ENCODE peak calls at places on chromosomes 2 and 18, in seven cellular contexts. J is spleen, S is IMR-90, E is heart left ventricle, Q is iPS DF 6.9, H is adrenal gland, K is Peyer's patch. W is an unnamed sample. For H3K4me1, the result is how much of the 10 kb centered on the place peaks cover.

GRCh38 chr2:235230809-235231601 is 262.8 kb upstream of the AGAP1 start:
- DNase-seq in J (no peak), S (no peak), E (no peak), Q (no peak), H (peak), K (no peak), W (peak)

GRCh38 chr2:60539177-60539576 is 14.3 kb downstream of the BCL11A start:
- DNase-seq in J (no peak), S (no peak), E (no peak), Q (no peak), H (no peak), K (no peak), W (no peak)

GRCh38 chr2:219634171-219634940 is 6.9 kb downstream of the SLC4A3 start:
- DNase-seq in J (no peak), S (no peak), E (no peak), Q (no peak), H (no peak), K (no peak), W (no peak)

GRCh38 chr2:169141713-169142352 is 72.5 kb downstream of the DHRS9 start:
- DNase-seq in J (no peak), S (peak), E (peak), Q (peak), H (peak), K (no peak), W (peak)

GRCh38 chr2:240478346-240479110 is 43.1 kb downstream of the GPC1 start:
- DNase-seq in J (peak), S (no peak), E (no peak), Q (no peak), H (no peak), K (no peak), W (peak)

GRCh38 chr2:8551622-8552074 is 130.2 kb upstream of the ID2 start:
- DNase-seq in J (peak), S (no peak), E (no peak), Q (no peak), H (peak), K (no peak), W (no peak)

GRCh38 chr18:56162871-56163270 is 475.5 kb downstream of the TXNL1 start:
- DNase-seq in J (no peak), S (no peak), E (no peak), Q (no peak), H (no peak), K (no peak), W (no peak)

GRCh38 chr2:110744429-110744828 is 12.1 kb downstream of the ACOXL start:
- DNase-seq in J (no peak), S (no peak), E (no peak), Q (no peak), H (no peak), K (no peak), W (no peak)

GRCh38 chr2:234678721-234679120 is 181.8 kb upstream of the ARL4C start:
- DNase-seq in J (no peak), S (peak), E (no peak), Q (no peak), H (no peak), K (no peak), W (no peak)

GRCh38 chr18:6566338-6566911 is 151.7 kb upstream of the L3MBTL4 start:
- DNase-seq in J (no peak), S (no peak), E (no peak), Q (no peak), H (no peak), K (no peak), W (no peak)

GRCh38 chr2:219509780-219510511 is 4.3 kb upstream of the ASIC4 start:
- DNase-seq in J (no peak), S (peak), E (peak), Q (no peak), H (peak), K (peak), W (no peak)

GRCh38 chr2:206836722-206837121 is 71.3 kb downstream of the FASTKD2 start:
- DNase-seq in J (no peak), S (no peak), E (no peak), Q (no peak), H (no peak), K (no peak), W (no peak)

GRCh38 chr2:231181848-231182247 is 16.6 kb upstream of the ARMC9 start:
- DNase-seq in J (peak), S (peak), E (peak), Q (no peak), H (peak), K (no peak), W (no peak)

GRCh38 chr18:23662309-23663263 is at the start of gene ANKRD29:
- DNase-seq in J (peak), S (no peak), E (peak), Q (no peak), H (peak), K (peak), W (peak)

DNA sequence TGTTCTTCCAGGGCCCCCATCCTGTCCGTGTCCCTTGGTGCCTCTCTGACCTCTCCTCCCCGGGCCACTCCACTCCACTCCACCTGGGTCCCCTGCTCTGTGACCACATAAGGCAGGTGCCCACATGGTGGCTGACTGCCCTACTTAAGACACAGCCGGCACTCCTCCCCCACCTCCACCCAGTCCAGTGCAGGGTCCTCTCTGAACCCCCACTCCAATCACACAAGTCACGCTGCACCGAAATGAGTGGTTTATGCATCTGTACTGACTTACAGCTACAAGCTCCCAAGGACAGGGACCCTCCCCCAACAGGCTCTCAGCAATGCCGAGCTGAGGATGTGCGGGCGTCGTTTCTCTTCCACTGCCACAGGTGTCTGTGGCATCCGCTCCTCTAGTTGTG is 48.4 kb downstream of the TFCP2L1 start:
- DNase-seq in J (peak), S (no peak), E (peak), Q (no peak), H (no peak), K (no peak), W (no peak)
- H3K4me1 ChIP-seq in J (under half), S (under half), E (under half), Q (under half), H (under half), K (under half), W (under half)

GRCh38 chr2:26128176-26128575 is 44.7 kb upstream of the GAREM2 start:
- DNase-seq in J (no peak), S (no peak), E (no peak), Q (no peak), H (no peak), K (no peak), W (no peak)
- H3K27ac ChIP-seq in J (no peak), S (no peak), E (no peak), Q (no peak), H (no peak), K (no peak), W (no peak)

GRCh38 chr2:172179045-172179742 is 76.5 kb upstream of the DLX2 start:
- DNase-seq in J (no peak), S (peak), E (no peak), Q (no peak), H (no peak), K (no peak), W (no peak)
- H3K4me1 ChIP-seq in J (under half), S (under half), E (under half), Q (under half), H (under half), K (under half), W (under half)

GRCh38 chr18:62505669-62506494 is 16.9 kb upstream of the ZCCHC2 start:
- DNase-seq in J (peak), S (no peak), E (no peak), Q (no peak), H (no peak), K (no peak), W (no peak)
- H3K27ac ChIP-seq in J (peak), S (no peak), E (peak), Q (no peak), H (no peak), K (peak), W (no peak)

DNA sequence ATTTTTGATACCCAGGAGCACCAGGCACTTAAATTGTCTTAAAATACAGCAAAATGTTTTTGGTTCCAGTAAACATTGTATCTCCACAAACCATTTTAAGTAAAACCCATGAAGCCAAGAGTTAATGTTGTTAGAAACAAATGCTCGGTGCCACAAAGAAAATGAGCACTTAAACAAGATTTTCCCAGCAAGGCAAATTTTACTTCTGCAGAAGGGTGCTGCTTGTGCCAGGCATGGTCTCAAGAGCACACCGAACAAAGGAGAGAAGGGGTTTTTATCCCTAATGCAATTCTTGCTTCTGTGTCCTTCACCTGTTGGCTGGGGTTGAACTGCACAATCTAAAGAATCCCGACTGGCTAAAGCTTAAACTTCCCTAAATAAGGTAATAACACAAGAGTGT is 286.7 kb downstream of the ADCYAP1 start:
- DNase-seq in J (no peak), S (no peak), E (no peak), Q (no peak), H (no peak), K (no peak), W (no peak)
- H3K4me1 ChIP-seq in J (under half), S (under half), E (under half), Q (under half), H (under half), K (under half), W (under half)

DNA sequence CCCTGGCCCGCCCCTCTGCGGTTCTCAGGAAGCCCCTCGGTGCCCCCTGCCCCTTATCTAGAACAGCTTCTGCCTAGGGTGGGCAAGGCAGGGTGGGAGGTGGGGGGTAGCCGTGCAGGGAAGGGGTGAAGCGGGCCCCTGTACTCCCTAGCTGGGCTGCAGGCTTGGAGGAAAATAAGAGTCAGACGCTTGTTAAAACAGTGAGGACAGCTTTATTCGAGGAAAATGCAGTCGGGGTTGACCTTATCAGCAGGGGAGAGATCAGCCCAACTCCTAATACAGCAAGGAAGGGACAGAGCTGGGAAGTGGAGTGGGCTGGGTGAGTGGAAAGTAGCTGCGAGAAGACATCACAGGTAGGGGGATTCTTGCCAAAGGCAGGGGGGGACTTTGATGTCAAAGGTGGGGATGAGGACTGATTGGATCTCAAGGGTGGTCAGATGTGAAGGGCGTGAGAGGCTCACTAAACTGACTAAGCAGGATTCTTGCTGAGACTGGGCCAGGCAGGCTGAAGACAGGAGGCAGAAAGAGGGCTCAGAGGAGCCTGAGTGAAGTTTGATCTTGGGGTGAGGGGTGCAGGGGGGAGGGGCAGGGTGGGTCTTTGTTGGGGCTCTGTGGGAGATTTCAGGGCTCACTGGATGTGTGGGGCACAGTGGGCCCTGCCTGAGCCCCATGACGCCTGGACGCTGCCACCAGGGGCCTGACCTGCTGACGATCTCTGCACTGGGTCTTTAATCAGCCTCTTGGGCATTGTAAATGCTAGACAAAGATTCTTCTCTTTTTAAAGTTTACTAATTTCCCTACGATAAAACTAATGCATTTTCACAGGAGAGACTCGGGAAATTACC is 29.9 kb downstream of the HPCAL1 start:
- DNase-seq in J (no peak), S (no peak), E (no peak), Q (no peak), H (no peak), K (no peak), W (no peak)
- H3K27ac ChIP-seq in J (peak), S (no peak), E (peak), Q (no peak), H (no peak), K (peak), W (no peak)

DNA sequence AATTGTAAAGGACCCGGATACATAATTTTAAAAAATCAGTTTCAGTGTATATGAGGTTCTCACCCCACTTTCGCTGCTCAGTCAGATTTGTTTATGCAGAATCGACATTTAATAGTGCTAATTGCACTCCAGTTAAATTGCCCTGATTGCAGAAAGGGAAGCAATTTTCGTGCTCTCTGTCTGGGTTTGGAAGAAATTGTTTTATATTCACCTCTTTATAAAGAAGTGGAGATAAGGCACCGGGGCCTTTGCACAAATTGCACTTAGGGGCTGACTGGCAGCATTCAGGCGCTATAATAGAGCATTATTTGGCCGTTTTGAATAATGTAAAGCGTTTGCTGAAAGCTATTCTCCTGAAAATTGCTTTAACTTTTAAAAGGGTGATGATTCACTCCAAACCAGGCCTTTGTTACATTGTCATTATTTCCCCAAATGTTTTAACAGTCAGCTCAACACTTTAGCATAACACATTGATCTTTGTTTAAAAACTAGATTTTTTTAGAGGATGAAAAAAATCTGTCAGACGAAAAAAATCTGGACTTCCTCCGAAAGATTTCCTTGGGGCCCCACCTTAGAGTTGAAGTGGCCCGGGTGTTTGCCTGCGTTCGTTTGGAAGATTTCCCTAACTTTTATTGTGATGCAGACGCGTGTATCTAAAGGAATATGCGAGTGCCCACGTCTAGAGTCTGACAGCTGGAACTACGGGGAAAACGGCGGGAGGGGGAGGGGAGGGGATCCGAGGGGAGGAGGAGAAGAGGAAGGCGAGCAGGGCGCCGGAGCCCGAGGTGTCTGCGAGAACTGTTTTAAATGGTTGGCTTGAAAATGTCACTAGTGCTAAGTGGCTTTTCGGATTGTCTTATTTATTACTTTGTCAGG is 2.8 kb upstream of the SP9 start:
- DNase-seq in J (no peak), S (no peak), E (no peak), Q (no peak), H (no peak), K (no peak), W (no peak)
- H3K4me1 ChIP-seq in J (half or more), S (under half), E (under half), Q (under half), H (under half), K (under half), W (under half)